ENCODE peak calls at places on chromosomes 4 and X, in five cellular contexts. H is erythroblast; Q is stimulated activated CD8-positive, alpha-beta memory T cell treated with anti-CD3 and anti-CD28 coated beads, Interleukin-4, amount 100 ng/mL, for 48 hours; K is activated T-cell treated with anti-CD3 and anti-CD28 coated beads, Interleukin-2, amount 50 U/mL, for 24 hours; T is progenitor cell of endocrine pancreas. U is an unnamed sample.

GRCh38 chr4:158930573-158930972 is 161.7 kb downstream of the FNIP2 start:
- DNase-seq in H (no peak), Q (no peak), K (no peak), T (no peak), U (no peak)

GRCh38 chrX:3550160-3550765 is 163.2 kb downstream of the PRKX start:
- DNase-seq in H (peak), Q (no peak), K (no peak), T (no peak), U (no peak)

GRCh38 chrX:39591099-39591498 is 506.7 kb downstream of the BCOR start:
- DNase-seq in H (no peak), Q (no peak), K (no peak), T (no peak), U (no peak)

GRCh38 chr4:43337707-43338106 is 445.2 kb downstream of the GRXCR1 start:
- DNase-seq in H (no peak), Q (no peak), K (no peak), T (no peak), U (no peak)

GRCh38 chr4:8759987-8760386 is 111.7 kb downstream of the HMX1 start:
- DNase-seq in H (no peak), Q (no peak), K (no peak), T (no peak), U (no peak)

GRCh38 chr4:76716020-76716419 is 181.9 kb downstream of the SOWAHB start:
- DNase-seq in H (no peak), Q (no peak), K (no peak), T (no peak), U (no peak)

GRCh38 chr4:1855334-1856070 is 454 bp downstream of the LETM1 start:
- DNase-seq in H (peak), Q (peak), K (peak), T (peak), U (no peak)

GRCh38 chr4:15832523-15833451 is 54.7 kb downstream of the CD38 start:
- DNase-seq in H (no peak), Q (no peak), K (no peak), T (no peak), U (no peak)

GRCh38 chr4:4880492-4880891 is 21.0 kb downstream of the MSX1 start:
- DNase-seq in H (no peak), Q (no peak), K (no peak), T (no peak), U (no peak)

GRCh38 chr4:135515295-135515694 is 1313.7 kb upstream of the PABPC4L start:
- DNase-seq in H (no peak), Q (no peak), K (no peak), T (no peak), U (no peak)

GRCh38 chr4:173371292-173372192 is 788 bp downstream of the SAP30 start:
- DNase-seq in H (peak), Q (peak), K (peak), T (peak), U (peak)

GRCh38 chr4:140621161-140621560 is 52.4 kb upstream of the UCP1 start:
- DNase-seq in H (no peak), Q (no peak), K (no peak), T (no peak), U (no peak)

GRCh38 chr4:75030649-75031235 is 97.8 kb downstream of the PARM1 start:
- DNase-seq in H (no peak), Q (no peak), K (no peak), T (no peak), U (no peak)

GRCh38 chrX:3451566-3451965 is 105.1 kb upstream of the MXRA5 start:
- DNase-seq in H (no peak), Q (no peak), K (no peak), T (no peak), U (no peak)

GRCh38 chr4:123127865-123128264 is 205.5 kb upstream of the NUDT6 start:
- DNase-seq in H (no peak), Q (no peak), K (no peak), T (no peak), U (no peak)